ENCODE peak calls at places on chromosomes 16 and 17, in eight cellular contexts. S is GM23338, I is K562, D is neural progenitor cell, G is GM23248, P is keratinocyte, E is HepG2, X is PC-3. B is an unnamed sample.

GRCh38 chr17:35149941-35150340 is 2.3 kb downstream of the UNC45B start:
- DNase-seq in S (no peak), I (no peak), D (no peak), G (no peak), P (no peak), E (no peak), X (no peak), B (no peak)

GRCh38 chr17:78040561-78041400 is 82.3 kb downstream of the TNRC6C start:
- DNase-seq in S (peak; percentile 27), I (no peak), D (no peak), G (peak; percentile 85), P (no peak), E (no peak), X (peak; percentile 80), B (peak; percentile 30)

GRCh38 chr16:48511071-48511540 is 98.9 kb downstream of the N4BP1 start:
- DNase-seq in S (no peak), I (no peak), D (peak; percentile 25), G (peak; percentile 84), P (peak; percentile 78), E (no peak), X (no peak), B (peak; percentile 59)

GRCh38 chr16:47460301-47460754 is 535 bp downstream of the ITFG1 start:
- DNase-seq in S (peak; percentile 47), I (no peak), D (no peak), G (peak; percentile 34), P (no peak), E (no peak), X (peak; percentile 1), B (peak; percentile 32)

GRCh38 chr17:80938556-80938955 is 53.1 kb upstream of the CHMP6 start:
- DNase-seq in S (no peak), I (no peak), D (no peak), G (no peak), P (no peak), E (no peak), X (no peak), B (no peak)

GRCh38 chr17:16516594-16517018 is 24.6 kb upstream of the LRRC75A start:
- DNase-seq in S (no peak), I (peak; percentile 39), D (peak; percentile 54), G (peak; percentile 75), P (no peak), E (no peak), X (peak; percentile 75), B (peak; percentile 68)

GRCh38 chr17:71726320-71726719 is 394.5 kb upstream of the SOX9 start:
- DNase-seq in S (no peak), I (no peak), D (no peak), G (peak; percentile 21), P (no peak), E (no peak), X (no peak), B (no peak)

GRCh38 chr17:67500261-67500660 is 123.2 kb downstream of the PITPNC1 start:
- DNase-seq in S (no peak), I (no peak), D (no peak), G (peak; percentile 58), P (no peak), E (no peak), X (peak; percentile 52), B (no peak)

GRCh38 chr16:14357328-14357727 is 272.7 kb downstream of the PARN start:
- DNase-seq in S (no peak), I (no peak), D (no peak), G (no peak), P (no peak), E (no peak), X (no peak), B (no peak)

GRCh38 chr17:74543406-74543805 is 2.5 kb downstream of the CD300C start:
- DNase-seq in S (peak; percentile 58), I (no peak), D (no peak), G (no peak), P (no peak), E (no peak), X (no peak), B (no peak)

GRCh38 chr16:87384162-87384999 is 805 bp upstream of the FBXO31 start:
- DNase-seq in S (peak; percentile 79), I (peak; percentile 38), D (no peak), G (peak; percentile 80), P (no peak), E (peak; percentile 57), X (no peak), B (peak; percentile 86)

GRCh38 chr16:3669067-3669466 is 14.6 kb downstream of the DNASE1 start:
- DNase-seq in S (no peak), I (no peak), D (no peak), G (no peak), P (no peak), E (no peak), X (no peak), B (no peak)

GRCh38 chr16:70686376-70687171 is 721 bp upstream of the MTSS2 start:
- DNase-seq in S (no peak), I (no peak), D (no peak), G (no peak), P (no peak), E (no peak), X (no peak), B (no peak)
- H3K4me1 ChIP-seq in S (peaks cover 10% of the 10 kb centered on the region), I (peaks cover 87% of the 10 kb centered on the region), D (peaks cover 14% of the 10 kb centered on the region), G (peaks cover 29% of the 10 kb centered on the region), P (peaks cover 49% of the 10 kb centered on the region), E (peaks cover 80% of the 10 kb centered on the region), X (peaks cover 18% of the 10 kb centered on the region), B (peaks cover 76% of the 10 kb centered on the region)

GRCh38 chr17:56754523-56755208 is 79.1 kb downstream of the C17orf67 start:
- DNase-seq in S (peak; percentile 33), I (no peak), D (peak; percentile 27), G (peak; percentile 65), P (no peak), E (peak; percentile 83), X (peak; percentile 40), B (peak; percentile 23)

GRCh38 chr17:56751145-56751743 is 82.5 kb downstream of the C17orf67 start:
- DNase-seq in S (peak; percentile 5), I (no peak), D (no peak), G (no peak), P (no peak), E (no peak), X (peak; percentile 5), B (no peak)

GRCh38 chr17:56752263-56752662 is 81.5 kb downstream of the C17orf67 start:
- DNase-seq in S (no peak), I (no peak), D (no peak), G (peak; percentile 38), P (no peak), E (no peak), X (no peak), B (no peak)

GRCh38 chr17:56756536-56756935 is 77.2 kb downstream of the C17orf67 start:
- DNase-seq in S (no peak), I (no peak), D (no peak), G (peak; percentile 95), P (peak; percentile 26), E (peak; percentile 24), X (peak; percentile 75), B (peak; percentile 30)

DNA sequence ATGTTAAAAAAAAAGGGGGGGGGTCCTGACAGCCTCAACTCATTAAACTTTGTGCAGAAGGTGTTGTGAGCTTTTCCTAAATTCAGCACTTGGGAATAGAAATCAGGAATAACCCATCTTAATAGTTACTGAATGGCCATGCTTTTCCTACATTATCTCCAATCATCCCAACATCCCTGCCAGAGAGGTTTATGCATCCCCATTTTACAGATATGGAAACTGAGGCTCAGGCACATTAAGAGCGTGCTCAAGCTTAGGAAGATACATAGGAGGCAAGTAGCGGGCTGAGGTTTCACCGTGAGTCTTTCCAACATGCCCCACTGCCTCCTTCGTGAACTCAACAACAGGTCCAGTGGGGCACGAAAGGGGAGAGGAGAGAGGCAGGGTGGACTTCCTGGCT is 78.4 kb downstream of the C17orf67 start:
- DNase-seq in S (no peak), I (no peak), D (no peak), G (no peak), P (no peak), E (no peak), X (no peak), B (no peak)
- H3K4me2 ChIP-seq in S (no peak overlapping the region), I (no peak overlapping the region), D (peak overlapping the region; percentile 44), G (no peak overlapping the region), P (no peak overlapping the region), E (peak overlapping the region; percentile 53), X (peak overlapping the region; percentile 3), B (no peak overlapping the region)

DNA sequence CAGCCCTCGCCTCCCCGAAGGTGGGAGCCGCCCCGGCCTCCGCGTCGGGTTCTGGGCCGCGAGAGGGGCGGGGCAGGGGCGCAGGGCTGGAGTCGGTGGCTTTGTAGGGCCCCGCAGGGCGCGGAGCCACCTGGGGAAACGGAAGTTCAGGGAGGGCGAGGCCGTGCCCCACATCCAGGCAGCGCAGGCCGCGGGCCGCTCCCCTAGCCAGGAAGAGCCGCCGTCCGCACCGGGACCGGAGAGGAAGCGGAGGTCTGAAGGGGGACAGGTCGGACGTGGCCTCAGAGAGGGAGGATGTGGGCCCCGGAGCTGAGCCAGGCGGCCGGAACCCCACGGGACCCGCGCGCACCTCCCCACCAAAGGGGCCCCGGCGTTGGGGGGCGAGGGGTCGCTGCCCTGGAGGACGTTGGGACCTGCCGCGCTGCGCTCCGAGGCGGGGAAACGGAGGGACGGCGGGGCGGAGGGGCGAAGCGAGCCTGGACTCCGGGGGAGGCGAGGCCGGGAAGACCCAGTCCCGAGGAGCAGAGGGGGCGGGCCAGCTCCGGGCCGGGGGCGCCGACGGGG is 482 bp upstream of the SLC16A3 start:
- DNase-seq in S (peak; percentile 72), I (no peak), D (peak; percentile 57), G (no peak), P (no peak), E (no peak), X (no peak), B (peak; percentile 67)
- TF ChIP-seq EZH2 in S (peak; percentile 47), I (no peak), D (peak; percentile 92), G (no peak), P (no peak), E (no peak), X (no peak), B (no peak)

GRCh38 chr17:59362811-59363205 is 31.4 kb downstream of the YPEL2 start:
- DNase-seq in S (no peak), I (no peak), D (no peak), G (no peak), P (no peak), E (no peak), X (no peak), B (no peak)
- H3K4me1 ChIP-seq in S (peaks cover 25% of the 10 kb centered on the region), I (peaks cover 3% of the 10 kb centered on the region), D (peaks cover 65% of the 10 kb centered on the region), G (peaks cover 54% of the 10 kb centered on the region), P (peaks cover 10% of the 10 kb centered on the region), E (peaks cover 49% of the 10 kb centered on the region), X (peaks cover 38% of the 10 kb centered on the region), B (peaks cover 46% of the 10 kb centered on the region)

GRCh38 chr16:9047689-9048301 is 43.6 kb upstream of the HAPSTR1 start:
- DNase-seq in S (peak; percentile 86), I (peak; percentile 78), D (peak; percentile 40), G (peak; percentile 100), P (peak; percentile 85), E (peak; percentile 97), X (peak; percentile 97), B (peak; percentile 96)
- H3K4me2 ChIP-seq in S (peak overlapping the region; percentile 39), I (peak overlapping the region; percentile 49), D (no peak overlapping the region), G (peak overlapping the region; percentile 60), P (peak overlapping the region; percentile 60), E (peak overlapping the region; percentile 68), X (peak overlapping the region; percentile 66), B (no peak overlapping the region)

GRCh38 chr16:68737046-68737729 is at the start of gene CDH1:
- DNase-seq in S (peak; percentile 98), I (no peak), D (peak; percentile 70), G (no peak), P (no peak), E (no peak), X (peak; percentile 86), B (peak; percentile 94)
- TF ChIP-seq EZH2 in S (no peak), I (no peak), D (no peak), G (no peak), P (no peak), E (no peak), X (no peak), B (no peak)